ENCODE peak calls at places on chromosome 11, in eight cellular contexts. X is LoVo; C is OCI-M1; M is HS-27A; W is mucosa of descending colon; L is GM10248; Q is EH; V is stimulated activated CD4-positive, alpha-beta T cell treated with anti-CD3 and anti-CD28 coated beads, Interleukin-4, amount 100 ng/mL, for 24 hours. K is an unnamed sample.
A peak's percentile ranks its signal among the peaks of the same experiment; 100 is the strongest.

GRCh38 chr11:35036642-35037041 is 102.3 kb upstream of the CD44 start:
- DNase-seq in X (no peak), C (peak; percentile 71), M (no peak), W (no peak), L (no peak), Q (no peak), V (no peak), K (no peak)

GRCh38 chr11:7467652-7468051 is 17.7 kb upstream of the OLFML1 start:
- DNase-seq in X (no peak), C (no peak), M (no peak), W (no peak), L (peak; percentile 27), Q (no peak), V (no peak), K (no peak)

GRCh38 chr11:92828576-92828975 is 140.9 kb upstream of the MTNR1B start:
- DNase-seq in X (no peak), C (peak; percentile 7), M (no peak), W (no peak), L (no peak), Q (no peak), V (no peak), K (no peak)

GRCh38 chr11:117919326-117920275 is 9.6 kb downstream of the TMPRSS13 start:
- DNase-seq in X (no peak), C (no peak), M (no peak), W (no peak), L (peak; percentile 51), Q (no peak), V (no peak), K (peak; percentile 22)

GRCh38 chr11:121544956-121545355 is 92.2 kb upstream of the SORL1-AS1 start:
- DNase-seq in X (no peak), C (no peak), M (no peak), W (no peak), L (no peak), Q (no peak), V (no peak), K (no peak)

GRCh38 chr11:110079726-110080125 is 13.5 kb upstream of the ZC3H12C start:
- DNase-seq in X (no peak), C (no peak), M (no peak), W (no peak), L (no peak), Q (no peak), V (no peak), K (no peak)

GRCh38 chr11:65486570-65487466 is 12.0 kb upstream of the MALAT1 start:
- DNase-seq in X (no peak), C (no peak), M (no peak), W (peak; percentile 23), L (no peak), Q (no peak), V (no peak), K (no peak)

GRCh38 chr11:16528639-16529038 is 172.3 kb upstream of the SOX6 start:
- DNase-seq in X (no peak), C (no peak), M (no peak), W (no peak), L (no peak), Q (no peak), V (no peak), K (no peak)

GRCh38 chr11:118051136-118051610 is 25.7 kb upstream of the TMPRSS4 start:
- DNase-seq in X (no peak), C (no peak), M (no peak), W (no peak), L (no peak), Q (no peak), V (no peak), K (no peak)

GRCh38 chr11:122099345-122100045 is 16.5 kb downstream of the BLID start:
- DNase-seq in X (no peak), C (no peak), M (no peak), W (no peak), L (no peak), Q (peak; percentile 78), V (no peak), K (no peak)

GRCh38 chr11:44680982-44681597 is 45.7 kb upstream of the TSPAN18 start:
- DNase-seq in X (no peak), C (peak; percentile 6), M (no peak), W (peak; percentile 35), L (no peak), Q (peak; percentile 42), V (peak; percentile 33), K (no peak)

GRCh38 chr11:17015639-17016125 is 1.5 kb upstream of the PLEKHA7 start:
- DNase-seq in X (no peak), C (no peak), M (no peak), W (peak; percentile 40), L (no peak), Q (no peak), V (no peak), K (peak; percentile 33)

GRCh38 chr11:132563050-132563449 is 969.3 kb downstream of the OPCML start:
- DNase-seq in X (no peak), C (no peak), M (no peak), W (no peak), L (no peak), Q (no peak), V (no peak), K (no peak)

GRCh38 chr11:134560066-134560465 is 148.0 kb upstream of the B3GAT1 start:
- DNase-seq in X (no peak), C (no peak), M (no peak), W (no peak), L (no peak), Q (no peak), V (peak; percentile 1), K (no peak)

GRCh38 chr11:119788096-119788883 is 59.3 kb upstream of the NECTIN1 start:
- DNase-seq in X (no peak), C (no peak), M (no peak), W (no peak), L (no peak), Q (no peak), V (no peak), K (no peak)

GRCh38 chr11:62575837-62576236 is 2.1 kb upstream of the EEF1G start:
- DNase-seq in X (no peak), C (no peak), M (no peak), W (no peak), L (no peak), Q (no peak), V (no peak), K (no peak)

GRCh38 chr11:6472934-6473333 is 807 bp downstream of the TRIM3 start:
- DNase-seq in X (no peak), C (no peak), M (no peak), W (no peak), L (no peak), Q (no peak), V (no peak), K (no peak)

GRCh38 chr11:70095541-70096252 is 17.6 kb downstream of the ANO1 start:
- DNase-seq in X (no peak), C (no peak), M (no peak), W (no peak), L (no peak), Q (peak; percentile 69), V (no peak), K (no peak)

GRCh38 chr11:75203138-75203537 is 37.4 kb upstream of the TPBGL start:
- DNase-seq in X (no peak), C (no peak), M (no peak), W (no peak), L (no peak), Q (no peak), V (no peak), K (peak; percentile 54)

GRCh38 chr11:77407613-77408012 is 66.3 kb downstream of the PAK1 start:
- DNase-seq in X (peak; percentile 83), C (no peak), M (peak; percentile 68), W (peak; percentile 47), L (no peak), Q (peak; percentile 89), V (no peak), K (peak; percentile 94)

GRCh38 chr11:2752923-2753322 is 53.1 kb upstream of the KCNQ1OT1 start:
- DNase-seq in X (no peak), C (no peak), M (no peak), W (no peak), L (no peak), Q (peak; percentile 6), V (no peak), K (no peak)

GRCh38 chr11:68035266-68035876 is 3.5 kb upstream of the TCIRG1 start:
- DNase-seq in X (no peak), C (no peak), M (no peak), W (no peak), L (no peak), Q (no peak), V (no peak), K (no peak)

GRCh38 chr11:65425971-65426838 is 3.6 kb downstream of the NEAT1 start:
- DNase-seq in X (peak; percentile 83), C (peak; percentile 92), M (no peak), W (peak; percentile 11), L (no peak), Q (peak; percentile 86), V (peak; percentile 50), K (peak; percentile 71)

GRCh38 chr11:13927496-13927895 is 35.0 kb upstream of the SPON1 start:
- DNase-seq in X (no peak), C (no peak), M (no peak), W (no peak), L (no peak), Q (no peak), V (no peak), K (no peak)

GRCh38 chr11:62145261-62145871 is 21.6 kb downstream of the INCENP start:
- DNase-seq in X (no peak), C (no peak), M (no peak), W (no peak), L (no peak), Q (no peak), V (no peak), K (no peak)

GRCh38 chr11:65445101-65445603 is 22.6 kb downstream of the NEAT1 start:
- DNase-seq in X (no peak), C (no peak), M (no peak), W (no peak), L (no peak), Q (peak; percentile 56), V (no peak), K (no peak)

GRCh38 chr11:86047275-86047991 is 21.5 kb downstream of the PICALM start:
- DNase-seq in X (no peak), C (no peak), M (no peak), W (no peak), L (no peak), Q (peak; percentile 69), V (peak; percentile 51), K (no peak)

GRCh38 chr11:67631427-67631826 is 1.7 kb upstream of the NUDT8 start:
- DNase-seq in X (no peak), C (no peak), M (no peak), W (peak; percentile 74), L (no peak), Q (no peak), V (no peak), K (no peak)

GRCh38 chr11:45079943-45080719 is 66.3 kb upstream of the PRDM11 start:
- DNase-seq in X (no peak), C (no peak), M (no peak), W (peak; percentile 47), L (peak; percentile 46), Q (no peak), V (peak; percentile 55), K (peak; percentile 16)

GRCh38 chr11:103586756-103587155 is 449.7 kb upstream of the DDI1 start:
- DNase-seq in X (no peak), C (no peak), M (no peak), W (no peak), L (no peak), Q (peak; percentile 21), V (no peak), K (peak; percentile 88)

GRCh38 chr11:112366777-112367176 is 106.1 kb upstream of the PLET1 start:
- DNase-seq in X (no peak), C (no peak), M (no peak), W (no peak), L (no peak), Q (peak; percentile 58), V (no peak), K (no peak)

K was measured in DMS53.